ENCODE peak calls at places on chromosomes 13 and 19, in four cellular contexts. K is frontal cortex, R is sciatic nerve, F is T-helper 17 cell. C is an unnamed sample.

GRCh38 chr19:48480476-48481190 is 11.5 kb downstream of the CYTH2 start:
- DNase-seq in R (peak; percentile 77), K (peak; percentile 70), F (peak; percentile 48), C (no peak)

GRCh38 chr19:31351212-31352193 is 2.3 kb upstream of the TSHZ3 start:
- DNase-seq in R (no peak), F (no peak), K (peak; percentile 48), C (no peak)

GRCh38 chr13:46463719-46464118 is 76.7 kb upstream of the RUBCNL start:
- DNase-seq in F (no peak), K (no peak), R (no peak), C (no peak)

GRCh38 chr13:45333973-45334922 is 6.7 kb downstream of the TPT1 start:
- DNase-seq in K (no peak), F (no peak), R (no peak), C (no peak)

GRCh38 chr19:45125975-45126493 is 33.1 kb downstream of the PPP1R37 start:
- DNase-seq in F (peak; percentile 55), K (no peak), R (peak; percentile 70), C (no peak)

GRCh38 chr13:29897102-29897501 is 46.7 kb upstream of the UBL3 start:
- DNase-seq in R (no peak), F (no peak), K (no peak), C (no peak)

GRCh38 chr13:114264886-114265611 is 16.4 kb upstream of the UPF3A start:
- DNase-seq in F (no peak), R (no peak), K (no peak), C (no peak)

GRCh38 chr13:106369091-106369490 is 166.4 kb downstream of the EFNB2 start:
- DNase-seq in K (no peak), F (no peak), R (no peak), C (no peak)

GRCh38 chr19:1082165-1082927 is 12.8 kb downstream of the POLR2E start:
- DNase-seq in F (peak; percentile 76), R (no peak), K (no peak), C (no peak)

GRCh38 chr19:979318-979741 is 4.8 kb upstream of the WDR18 start:
- DNase-seq in F (no peak), K (no peak), R (no peak), C (no peak)

GRCh38 chr13:98869408-98870090 is 108.3 kb downstream of the DOCK9 start:
- DNase-seq in F (no peak), R (no peak), K (no peak), C (no peak)

GRCh38 chr19:4472174-4472974 is at the start of gene HDGFL2:
- DNase-seq in F (no peak), K (no peak), R (peak; percentile 98), C (peak; percentile 99)

GRCh38 chr13:84121456-84121855 is 239.2 kb upstream of the SLITRK1 start:
- DNase-seq in R (no peak), F (no peak), K (no peak), C (no peak)

GRCh38 chr13:108915634-108916497 is 286.5 kb downstream of the MYO16 start:
- DNase-seq in R (peak; percentile 94), K (peak; percentile 25), F (no peak), C (peak; percentile 94)

GRCh38 chr13:97113231-97114001 is 108.7 kb upstream of the MBNL2 start:
- DNase-seq in F (no peak), R (no peak), K (no peak), C (no peak)

GRCh38 chr19:35868172-35868822 is at the start of gene APLP1:
- DNase-seq in R (peak; percentile 76), K (peak; percentile 81), F (peak; percentile 47), C (no peak)

GRCh38 chr19:49106648-49107135 is 7.5 kb upstream of the LIN7B start:
- DNase-seq in F (peak; percentile 65), R (peak; percentile 67), K (no peak), C (no peak)

GRCh38 chr13:29978211-29978610 is 127.8 kb upstream of the UBL3 start:
- DNase-seq in K (no peak), R (no peak), F (no peak), C (no peak)

GRCh38 chr13:113084094-113084942 is 21.3 kb upstream of the F7 start:
- DNase-seq in K (no peak), F (no peak), R (no peak), C (no peak)

GRCh38 chr13:31200636-31200970 is 828 bp downstream of the B3GLCT start:
- DNase-seq in F (peak; percentile 24), R (peak; percentile 73), K (peak; percentile 55), C (no peak)

GRCh38 chr13:42656136-42656535 is 82.2 kb downstream of the TNFSF11 start:
- DNase-seq in K (no peak), R (no peak), F (no peak), C (no peak)

GRCh38 chr13:48431431-48431830 is 18.5 kb upstream of the LPAR6 start:
- DNase-seq in R (no peak), K (no peak), F (no peak), C (no peak)

GRCh38 chr13:74073231-74073630 is 61.0 kb downstream of the KLF12 start:
- DNase-seq in F (no peak), K (no peak), R (no peak), C (no peak)

GRCh38 chr13:109180905-109181425 is 551.6 kb downstream of the MYO16 start:
- DNase-seq in K (no peak), R (no peak), F (no peak), C (no peak)

GRCh38 chr19:48341006-48341405 is 15.7 kb downstream of the EMP3 start:
- DNase-seq in R (no peak), K (peak; percentile 64), F (no peak), C (no peak)

GRCh38 chr19:35354898-35355297 is 3.4 kb upstream of the FFAR3 start:
- DNase-seq in K (no peak), F (no peak), R (peak; percentile 13), C (no peak)

GRCh38 chr13:89627991-89628390 is 1719.5 kb upstream of the MIR17HG start:
- DNase-seq in F (no peak), R (no peak), K (peak; percentile 0), C (no peak)

GRCh38 chr19:1259206-1259872 is 9.8 kb upstream of the CIRBP start:
- DNase-seq in K (no peak), F (peak; percentile 42), R (peak; percentile 85), C (no peak)

GRCh38 chr19:29532097-29532496 is 6.3 kb downstream of the VSTM2B start:
- DNase-seq in R (peak; percentile 26), K (no peak), F (no peak), C (peak; percentile 9)

GRCh38 chr13:44848956-44849748 is 140.1 kb downstream of the NUFIP1 start:
- DNase-seq in R (no peak), F (no peak), K (no peak), C (no peak)

GRCh38 chr19:49272204-49272603 is 52.8 kb downstream of the SLC6A16 start:
- DNase-seq in R (no peak), F (no peak), K (no peak), C (no peak)

GRCh38 chr19:40756502-40757110 is 5.6 kb downstream of the SNRPA start:
- DNase-seq in R (no peak), F (no peak), K (no peak), C (no peak)

GRCh38 chr19:16702123-16702522 is 17.5 kb upstream of the NWD1 start:
- DNase-seq in F (no peak), K (no peak), R (peak; percentile 60), C (no peak)

C was measured in mesenteric fat pad.